ENCODE peak calls at places on chromosomes 5 and 9, in seven cellular contexts. E is left ventricle myocardium inferior, D is GM20000, F is endothelial cell of umbilical vein, Y is OCI-LY7, U is left lung, G is mucosa of descending colon. Q is an unnamed sample.

GRCh38 chr5:153999995-154000394 is 38.7 kb downstream of the FAM114A2 start:
- DNase-seq in F (no peak), D (no peak), E (no peak), G (no peak), Y (no peak), U (no peak), Q (no peak)

GRCh38 chr9:130805510-130806387 is 29.3 kb upstream of the ABL1 start:
- DNase-seq in D (no peak), Y (peak), G (no peak), F (no peak), U (no peak), E (no peak), Q (no peak)

GRCh38 chr5:179374506-179375235 is 29.4 kb upstream of the ADAMTS2 start:
- DNase-seq in F (no peak), U (peak), E (no peak), D (no peak), Y (no peak), G (no peak), Q (no peak)

GRCh38 chr5:160045004-160045403 is 36.1 kb downstream of the TTC1 start:
- DNase-seq in D (no peak), G (no peak), Y (no peak), F (peak), E (no peak), U (no peak), Q (no peak)

GRCh38 chr9:93533863-93534262 is 42.5 kb upstream of the PHF2 start:
- DNase-seq in G (no peak), D (no peak), Y (no peak), U (no peak), F (no peak), E (no peak), Q (no peak)

GRCh38 chr5:139982975-139983240 is 60.2 kb downstream of the NRG2 start:
- DNase-seq in D (no peak), F (no peak), U (no peak), Y (no peak), E (no peak), G (no peak), Q (no peak)

GRCh38 chr9:92265159-92265558 is 28.3 kb downstream of the IARS1 start:
- DNase-seq in U (no peak), Y (no peak), E (no peak), D (no peak), G (no peak), F (no peak), Q (no peak)

GRCh38 chr5:138408023-138408422 is 30.8 kb upstream of the REEP2 start:
- DNase-seq in Y (peak), E (no peak), G (no peak), D (peak), U (no peak), F (no peak), Q (peak)

GRCh38 chr5:36066540-36067210 is at the start of gene UGT3A2:
- DNase-seq in G (no peak), Y (no peak), U (no peak), E (no peak), D (no peak), F (no peak), Q (no peak)

GRCh38 chr5:56253924-56254323 is 20.8 kb upstream of the ANKRD55 start:
- DNase-seq in U (no peak), G (no peak), D (no peak), E (no peak), Y (no peak), F (no peak), Q (no peak)

GRCh38 chr9:87950765-87951488 is 23.4 kb downstream of the CDK20 start:
- DNase-seq in D (peak), Y (peak), F (peak), G (no peak), U (no peak), E (no peak), Q (peak)

DNA sequence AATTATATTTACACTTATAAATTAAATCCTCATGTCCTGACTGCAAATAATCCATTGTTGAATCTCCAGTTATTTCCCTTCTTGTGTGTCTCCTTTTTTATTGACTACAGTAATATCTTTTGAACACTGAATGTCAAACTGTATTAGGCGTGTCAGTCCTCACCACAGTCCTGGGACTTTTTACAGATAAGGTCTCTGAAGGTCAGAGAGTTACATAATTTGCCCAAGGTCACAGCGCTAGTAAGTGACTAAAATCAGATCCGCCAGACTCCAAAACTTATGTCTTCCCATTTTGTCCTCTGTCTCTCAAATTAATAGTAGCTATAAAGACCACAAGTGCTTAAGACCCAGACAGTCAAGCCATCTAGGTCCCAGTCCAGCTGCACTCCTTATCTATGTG is 274.3 kb downstream of the NR3C1 start:
- DNase-seq in F (no peak), Y (no peak), D (no peak), E (no peak), U (no peak), G (no peak), Q (no peak)
- TF ChIP-seq CTCF in F (no peak), Y (no peak), D (no peak), E (no peak), U (no peak), G (no peak), Q (no peak)

GRCh38 chr9:21395778-21396717 is 10.8 kb upstream of the IFNA2 start:
- DNase-seq in E (peak), U (peak), D (peak), F (peak), Y (peak), G (peak), Q (peak)
- TF ChIP-seq CTCF in E (peak), U (peak), D (peak), F (peak), Y (peak), G (peak), Q (peak)

GRCh38 chr5:123455640-123456039 is 32.4 kb upstream of the CEP120 start:
- DNase-seq in E (no peak), D (peak), U (no peak), G (no peak), Y (no peak), F (no peak), Q (peak)
- TF ChIP-seq CTCF in E (peak), D (no peak), U (no peak), G (no peak), Y (peak), F (no peak), Q (no peak)

GRCh38 chr9:99266136-99267023 is 44.3 kb downstream of the SEC61B start:
- DNase-seq in U (peak), F (peak), E (peak), Y (peak), G (peak), D (peak), Q (peak)
- TF ChIP-seq CTCF in U (peak), F (peak), E (peak), Y (peak), G (peak), D (peak), Q (peak)

GRCh38 chr5:143064207-143064606 is 294.0 kb downstream of the ARHGAP26 start:
- DNase-seq in Y (no peak), G (no peak), F (peak), U (no peak), D (no peak), E (no peak), Q (no peak)
- TF ChIP-seq CTCF in Y (no peak), G (no peak), F (no peak), U (no peak), D (no peak), E (no peak), Q (no peak)

GRCh38 chr9:23123048-23123632 is 676.5 kb downstream of the DMRTA1 start:
- DNase-seq in F (peak), G (no peak), E (no peak), D (no peak), Y (peak), U (no peak), Q (no peak)
- TF ChIP-seq CTCF in F (peak), G (no peak), E (peak), D (peak), Y (peak), U (peak), Q (peak)

DNA sequence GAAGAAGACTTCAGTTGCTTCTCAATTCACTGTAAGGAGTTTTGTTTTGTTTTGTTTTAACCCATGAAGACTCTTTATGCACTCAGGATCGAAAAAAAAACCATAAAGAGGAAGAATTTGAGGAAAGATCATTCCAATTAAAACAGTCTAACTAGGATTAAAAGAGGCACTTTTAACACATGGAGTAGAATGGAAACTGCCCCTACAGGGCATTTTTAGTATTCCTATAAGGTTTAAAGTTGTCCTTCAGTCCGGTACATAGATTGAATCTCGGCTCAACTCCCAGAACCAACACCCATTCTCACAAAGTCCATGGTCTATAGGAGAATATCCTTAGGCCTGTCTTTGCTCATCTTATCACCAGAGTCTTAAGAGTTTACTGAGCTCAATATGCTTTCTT is 469.6 kb downstream of the DTWD2 start:
- DNase-seq in U (no peak), F (no peak), Y (no peak), E (no peak), G (no peak), D (no peak), Q (no peak)
- TF ChIP-seq CTCF in U (no peak), F (no peak), Y (no peak), E (no peak), G (no peak), D (no peak), Q (no peak)

GRCh38 chr5:127891942-127892341 is 188.8 kb downstream of the CCDC192 start:
- DNase-seq in Y (no peak), U (no peak), F (no peak), E (no peak), G (no peak), D (no peak), Q (no peak)

GRCh38 chr5:127886141-127886540 is 182.9 kb downstream of the CCDC192 start:
- DNase-seq in F (no peak), D (no peak), Y (no peak), E (no peak), U (no peak), G (no peak), Q (no peak)

GRCh38 chr5:127884416-127884815 is 181.2 kb downstream of the CCDC192 start:
- DNase-seq in F (no peak), Y (no peak), E (no peak), U (no peak), G (no peak), D (no peak), Q (no peak)

GRCh38 chr5:127885176-127885575 is 182.0 kb downstream of the CCDC192 start:
- DNase-seq in E (no peak), G (no peak), Y (no peak), F (peak), D (no peak), U (no peak), Q (no peak)

GRCh38 chr5:127887282-127887681 is 184.1 kb downstream of the CCDC192 start:
- DNase-seq in D (no peak), U (no peak), F (peak), G (no peak), Y (no peak), E (no peak), Q (no peak)
- TF ChIP-seq CTCF in D (no peak), U (no peak), F (no peak), G (no peak), Y (no peak), E (no peak), Q (no peak)

DNA sequence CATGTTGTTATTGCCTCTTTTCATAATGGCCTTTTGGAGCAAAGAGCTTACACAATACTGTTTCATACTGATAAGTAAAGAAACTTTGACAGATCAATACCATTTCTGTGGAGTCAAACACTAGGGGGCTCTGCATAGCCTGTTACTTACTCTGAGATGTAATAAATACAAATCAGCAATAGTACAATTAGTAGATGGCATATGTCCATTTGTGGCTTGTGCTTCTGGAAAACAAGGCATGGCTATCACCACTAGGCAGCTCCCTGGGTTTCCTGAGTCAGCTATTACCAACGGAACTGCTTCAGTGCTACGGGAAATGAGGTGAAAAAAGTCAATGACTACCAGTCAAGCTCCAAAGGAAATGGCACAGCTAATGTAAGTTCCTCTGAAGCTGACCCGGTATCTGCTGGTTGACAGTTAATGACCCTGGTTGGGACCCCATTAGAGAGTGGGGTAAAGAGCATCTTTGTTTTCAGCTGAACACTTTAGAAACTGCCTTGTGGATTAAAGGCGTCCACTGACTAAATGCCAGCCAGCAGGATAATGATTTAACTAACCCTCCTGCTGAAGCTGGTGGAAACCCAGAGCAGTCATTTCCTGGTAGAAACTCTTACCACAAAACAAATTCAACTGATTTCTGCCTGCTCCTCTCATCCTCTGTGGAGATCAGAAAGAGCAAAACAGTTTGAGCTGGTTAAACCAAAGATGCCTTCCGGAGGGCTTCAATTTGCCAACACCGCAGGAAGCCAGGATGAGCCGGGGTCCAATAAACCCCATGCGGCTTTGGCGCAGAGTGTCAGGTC is 69.0 kb upstream of the FAM169A start:
- DNase-seq in D (peak), Y (no peak), F (peak), U (no peak), E (no peak), G (no peak), Q (no peak)
- TF ChIP-seq CTCF in D (no peak), Y (peak), F (peak), U (peak), E (peak), G (no peak), Q (no peak)

Q was measured in GM10248.